ENCODE peak calls at places on chromosomes 5 and 9, in five cellular contexts. M, L, E, N and A are unnamed samples.

GRCh38 chr9:38281917-38282316 is 110.6 kb upstream of the ALDH1B1 start:
- DNase-seq in M (no peak), L (no peak), E (no peak), N (no peak), A (no peak)

GRCh38 chr9:127458921-127459320 is 7.6 kb downstream of the LRSAM1 start:
- DNase-seq in M (no peak), L (no peak), E (no peak), N (no peak), A (no peak)

GRCh38 chr9:78472111-78472510 is 175.2 kb downstream of the PSAT1 start:
- DNase-seq in M (no peak), L (no peak), E (no peak), N (no peak), A (no peak)

GRCh38 chr5:91443028-91443427 is 59.9 kb upstream of the ARRDC3 start:
- DNase-seq in M (peak), L (peak), E (no peak), N (peak), A (no peak)

GRCh38 chr5:113922343-113922742 is 408.8 kb downstream of the YTHDC2 start:
- DNase-seq in M (no peak), L (no peak), E (no peak), N (no peak), A (no peak)

GRCh38 chr5:172504736-172505402 is 50.5 kb upstream of the SH3PXD2B start:
- DNase-seq in M (no peak), L (no peak), E (no peak), N (no peak), A (no peak)

GRCh38 chr5:82849885-82850284 is 227.3 kb downstream of the TMEM167A start:
- DNase-seq in M (no peak), L (no peak), E (no peak), N (no peak), A (no peak)

GRCh38 chr5:155069961-155070360 is 56.4 kb downstream of the KIF4B start:
- DNase-seq in M (no peak), L (no peak), E (no peak), N (peak), A (no peak)

GRCh38 chr5:17819786-17820185 is 185.5 kb downstream of the TAF11L14 start:
- DNase-seq in M (peak), L (no peak), E (no peak), N (no peak), A (no peak)

GRCh38 chr5:151949909-151950308 is 25.3 kb upstream of the GLRA1 start:
- DNase-seq in M (no peak), L (no peak), E (no peak), N (no peak), A (no peak)

GRCh38 chr9:105063665-105064247 is 135.8 kb upstream of the ABCA1 start:
- DNase-seq in M (peak), L (peak), E (no peak), N (peak), A (no peak)

GRCh38 chr9:87640385-87640795 is 85.5 kb upstream of the CTSL start:
- DNase-seq in M (peak), L (no peak), E (peak), N (peak), A (peak)

GRCh38 chr9:134172198-134173126 is 8.1 kb upstream of the RNU6ATAC start:
- DNase-seq in M (no peak), L (no peak), E (no peak), N (no peak), A (no peak)

GRCh38 chr9:93112864-93113389 is 16.9 kb downstream of the CARD19 start:
- DNase-seq in M (no peak), L (no peak), E (no peak), N (no peak), A (peak)

GRCh38 chr9:101462558-101462957 is 27.0 kb upstream of the ALDOB start:
- DNase-seq in M (peak), L (no peak), E (peak), N (no peak), A (no peak)

GRCh38 chr9:136505406-136506403 is 22.9 kb upstream of the SEC16A start:
- DNase-seq in M (no peak), L (no peak), E (no peak), N (no peak), A (no peak)
- H3K4me3 ChIP-seq in M (no peak), L (no peak), E (no peak), N (no peak), A (no peak)

DNA sequence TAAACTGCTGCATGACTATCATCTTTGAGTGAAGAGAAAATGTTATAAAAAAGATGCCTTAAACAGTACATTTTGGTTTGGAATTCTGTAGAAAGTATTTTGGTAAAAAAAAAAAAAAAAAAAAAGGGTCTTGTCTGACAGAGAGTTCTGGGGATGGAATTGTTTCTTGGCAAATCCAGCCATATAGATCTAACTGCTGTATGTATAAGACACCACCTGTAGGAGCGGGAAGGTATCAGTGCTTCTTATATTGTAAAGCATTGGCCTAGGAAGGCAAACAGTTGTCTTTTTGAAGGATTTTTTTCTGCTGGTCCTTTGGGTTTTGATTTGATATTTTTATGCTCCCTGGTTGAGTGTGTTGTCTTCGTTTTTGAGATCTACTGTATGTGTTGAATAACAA is 2.8 kb downstream of the PURA start:
- DNase-seq in M (no peak), L (no peak), E (no peak), N (no peak), A (no peak)
- TF ChIP-seq CTCF in M (no peak), L (no peak), E (no peak), N (no peak), A (peak)

GRCh38 chr9:129145841-129146292 is 32.2 kb downstream of the IER5L start:
- DNase-seq in M (peak), L (no peak), E (no peak), N (peak), A (no peak)
- H3K4me3 ChIP-seq in M (no peak), L (no peak), E (no peak), N (no peak), A (no peak)

GRCh38 chr9:33452828-33453271 is 5.5 kb upstream of the AQP3 start:
- DNase-seq in M (peak), L (no peak), E (peak), N (peak), A (peak)
- TF ChIP-seq CTCF in M (peak), L (peak), E (peak), N (peak), A (peak)

DNA sequence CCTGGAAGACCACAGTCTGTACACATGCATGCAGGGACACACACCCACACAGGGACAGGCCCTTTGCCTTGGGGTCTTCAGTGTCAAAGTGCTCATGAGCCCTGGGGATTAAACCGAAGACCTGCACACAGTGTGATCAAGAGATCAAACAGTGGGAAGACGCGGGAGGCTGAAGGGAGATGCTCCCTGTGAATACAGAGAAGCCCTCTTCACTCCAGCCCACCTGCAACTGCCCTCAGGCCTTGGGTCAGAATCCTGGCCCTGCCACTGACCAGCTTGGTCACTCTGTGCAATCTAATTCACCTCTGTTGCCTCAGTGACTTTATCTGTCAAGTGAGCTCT is 2.9 kb downstream of the RALGDS start:
- DNase-seq in M (no peak), L (no peak), E (no peak), N (no peak), A (no peak)
- H3K4me3 ChIP-seq in M (no peak), L (no peak), E (no peak), N (no peak), A (peak)